ENCODE peak calls at places on chromosomes 5 and 9, in six cellular contexts. C is Peyer's patch, A is transverse colon, W is psoas muscle, K is pancreas, S is fibroblast of lung. F is an unnamed sample. For H3K36me3, the result is how much of the 10 kb centered on the place peaks cover.

GRCh38 chr5:76542887-76543690 is 80.1 kb downstream of the F2RL2 start:
- DNase-seq in C (peak), A (peak), W (no peak), K (no peak), S (no peak), F (no peak)

GRCh38 chr5:18744990-18745590 is 1110.8 kb downstream of the TAF11L14 start:
- DNase-seq in S (no peak), C (peak), K (no peak), W (no peak), A (peak), F (no peak)

GRCh38 chr9:132627120-132627519 is 42.7 kb downstream of the DDX31 start:
- DNase-seq in C (no peak), A (peak), S (no peak), K (no peak), W (no peak), F (no peak)

GRCh38 chr9:2231831-2232230 is 216.7 kb downstream of the SMARCA2 start:
- DNase-seq in A (no peak), W (no peak), K (no peak), C (no peak), S (peak), F (peak)

GRCh38 chr9:87525546-87526303 is 28.1 kb downstream of the DAPK1 start:
- DNase-seq in A (no peak), S (no peak), K (no peak), C (no peak), W (no peak), F (no peak)

GRCh38 chr5:57932761-57933160 is 450.1 kb upstream of the ACTBL2 start:
- DNase-seq in K (no peak), W (no peak), S (no peak), A (no peak), C (no peak), F (no peak)

GRCh38 chr5:143426437-143426991 is 23.0 kb upstream of the NR3C1 start:
- DNase-seq in W (no peak), S (no peak), A (no peak), K (no peak), C (no peak), F (no peak)

GRCh38 chr5:28729067-28729466 is 1690.7 kb upstream of the CDH9 start:
- DNase-seq in W (no peak), C (no peak), K (no peak), S (no peak), A (no peak), F (no peak)

GRCh38 chr9:128802482-128802881 is 15.4 kb downstream of the TBC1D13 start:
- DNase-seq in S (no peak), C (no peak), W (no peak), A (no peak), K (no peak), F (no peak)

GRCh38 chr5:73796164-73797141 is 170.5 kb downstream of the ARHGEF28 start:
- DNase-seq in C (no peak), K (no peak), W (no peak), S (peak), A (no peak), F (peak)

GRCh38 chr5:87099246-87099914 is 168.3 kb upstream of the RASA1 start:
- DNase-seq in K (no peak), W (no peak), A (peak), S (peak), C (no peak), F (no peak)

GRCh38 chr5:59380350-59380951 is 513.1 kb downstream of the PDE4D start:
- DNase-seq in A (no peak), K (no peak), W (no peak), C (no peak), S (peak), F (no peak)

GRCh38 chr5:141874262-141874964 is 3.8 kb downstream of the PCDH1 start:
- DNase-seq in S (no peak), W (no peak), K (no peak), C (peak), A (peak), F (peak)

GRCh38 chr5:132295505-132296411 is 1.6 kb downstream of the SLC22A4 start:
- DNase-seq in S (no peak), C (no peak), W (no peak), K (no peak), A (no peak), F (no peak)

GRCh38 chr9:2616726-2617377 is 4.7 kb upstream of the VLDLR start:
- DNase-seq in K (no peak), W (no peak), S (no peak), A (no peak), C (no peak), F (no peak)

GRCh38 chr9:90105793-90106192 is 501.0 kb downstream of the GADD45G start:
- DNase-seq in K (no peak), W (no peak), C (no peak), A (no peak), S (no peak), F (no peak)

GRCh38 chr9:75979362-75979761 is 88.9 kb downstream of the PCSK5 start:
- DNase-seq in W (no peak), A (no peak), C (no peak), K (no peak), S (no peak), F (no peak)

GRCh38 chr5:88824892-88825781 is 57.8 kb downstream of the MEF2C start:
- DNase-seq in C (no peak), A (no peak), K (no peak), S (peak), W (no peak), F (no peak)

GRCh38 chr9:35559792-35560530 is 45.1 kb upstream of the TESK1 start:
- DNase-seq in W (no peak), A (no peak), K (no peak), C (no peak), S (no peak), F (no peak)

GRCh38 chr9:35557330-35557729 is 47.7 kb upstream of the TESK1 start:
- DNase-seq in C (no peak), W (peak), A (no peak), K (no peak), S (no peak), F (no peak)

GRCh38 chr9:35555881-35556280 is 49.2 kb upstream of the TESK1 start:
- DNase-seq in A (no peak), W (no peak), K (no peak), S (no peak), C (no peak), F (no peak)

GRCh38 chr9:35556781-35557180 is 48.3 kb upstream of the TESK1 start:
- DNase-seq in C (no peak), S (no peak), A (no peak), K (no peak), W (no peak), F (no peak)

GRCh38 chr9:35558185-35558584 is 46.9 kb upstream of the TESK1 start:
- DNase-seq in K (no peak), W (no peak), S (no peak), C (no peak), A (no peak), F (no peak)
- H3K36me3 ChIP-seq in K (under half), W (half or more), S (under half), C (under half), A (under half), F (half or more)

DNA sequence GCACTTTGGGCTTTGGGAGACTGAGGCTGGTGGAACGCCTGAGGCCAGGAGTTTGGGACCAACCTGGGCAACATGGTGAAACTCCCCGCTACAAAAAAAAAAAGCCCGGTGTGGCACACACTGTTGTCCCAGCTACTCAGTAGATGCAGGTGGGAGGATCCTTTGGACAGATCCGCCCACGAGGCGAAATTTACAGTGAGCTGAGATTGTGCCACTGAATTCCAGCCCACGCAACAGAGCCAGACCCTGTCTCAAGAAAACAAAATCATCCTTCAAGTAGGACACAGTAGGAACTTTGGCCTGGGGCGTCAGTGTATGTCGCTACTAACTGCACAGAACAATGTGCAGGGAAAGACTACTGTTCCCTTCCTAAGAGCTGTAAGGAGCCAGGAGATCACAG is 4.8 kb downstream of the RPS14 start:
- DNase-seq in W (no peak), S (no peak), K (no peak), A (no peak), C (no peak), F (no peak)
- H3K36me3 ChIP-seq in W (half or more), S (under half), K (under half), A (under half), C (under half), F (under half)

GRCh38 chr9:33468797-33469621 is 4.7 kb downstream of the NOL6 start:
- DNase-seq in K (no peak), S (no peak), C (peak), W (no peak), A (no peak), F (no peak)
- H3K36me3 ChIP-seq in K (under half), S (half or more), C (under half), W (half or more), A (under half), F (half or more)

DNA sequence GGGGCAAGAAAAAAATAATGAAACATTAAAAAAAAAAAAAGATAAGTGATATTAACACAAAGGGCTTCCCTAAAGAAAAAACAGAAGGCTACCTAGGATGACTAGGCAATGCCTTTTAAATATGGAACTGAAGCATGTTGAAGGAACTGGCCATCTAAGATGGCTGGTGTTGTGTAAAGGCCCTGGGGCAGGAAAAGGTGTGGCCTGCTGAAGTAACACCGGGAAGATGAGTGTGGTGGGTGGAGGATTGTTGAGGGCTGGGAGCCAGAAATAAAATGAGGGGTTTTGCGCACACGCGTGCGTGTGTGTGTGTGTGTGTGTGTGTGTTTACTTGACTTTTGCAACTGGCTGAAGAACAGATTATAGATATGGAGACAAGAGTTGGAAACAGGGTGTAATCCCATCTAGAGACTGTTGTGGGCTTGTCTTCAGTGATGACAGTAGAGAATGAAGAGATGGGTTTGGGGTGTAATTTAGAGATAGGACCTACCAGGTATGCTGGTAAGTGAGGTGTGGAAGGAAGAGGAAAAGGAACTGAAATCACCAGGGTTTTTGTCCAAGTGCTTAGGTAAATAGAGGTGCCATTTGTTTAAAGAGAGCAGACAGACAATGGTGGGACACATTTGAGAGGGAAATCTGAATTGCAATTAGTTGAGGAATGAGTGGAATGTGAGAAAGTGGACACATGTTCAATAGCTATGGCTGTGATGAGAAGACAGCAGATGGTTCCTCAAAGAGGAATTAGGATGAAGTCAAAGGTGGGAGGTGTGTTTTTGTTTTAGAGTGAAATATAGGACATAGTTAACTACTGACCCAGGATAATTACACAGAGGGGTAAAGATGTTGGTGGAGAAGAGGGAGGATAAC is 33.9 kb downstream of the RAD23B start:
- DNase-seq in S (no peak), C (no peak), W (no peak), A (no peak), K (no peak), F (no peak)
- H3K36me3 ChIP-seq in S (under half), C (under half), W (half or more), A (under half), K (under half), F (under half)

GRCh38 chr9:38355526-38356120 is 36.9 kb upstream of the ALDH1B1 start:
- DNase-seq in W (no peak), S (no peak), A (no peak), K (no peak), C (no peak), F (no peak)
- H3K36me3 ChIP-seq in W (under half), S (under half), A (under half), K (under half), C (under half), F (under half)

GRCh38 chr9:92620870-92621269 is 49.1 kb downstream of the IPPK start:
- DNase-seq in S (no peak), W (no peak), A (no peak), K (no peak), C (no peak), F (no peak)

GRCh38 chr9:92617195-92617813 is 52.6 kb downstream of the IPPK start:
- DNase-seq in W (no peak), C (no peak), A (no peak), K (no peak), S (no peak), F (no peak)

GRCh38 chr9:92619601-92620300 is 50.2 kb downstream of the IPPK start:
- DNase-seq in C (no peak), W (no peak), S (no peak), A (no peak), K (no peak), F (no peak)

GRCh38 chr9:92617951-92618510 is 51.9 kb downstream of the IPPK start:
- DNase-seq in W (no peak), C (no peak), K (no peak), S (no peak), A (no peak), F (no peak)

DNA sequence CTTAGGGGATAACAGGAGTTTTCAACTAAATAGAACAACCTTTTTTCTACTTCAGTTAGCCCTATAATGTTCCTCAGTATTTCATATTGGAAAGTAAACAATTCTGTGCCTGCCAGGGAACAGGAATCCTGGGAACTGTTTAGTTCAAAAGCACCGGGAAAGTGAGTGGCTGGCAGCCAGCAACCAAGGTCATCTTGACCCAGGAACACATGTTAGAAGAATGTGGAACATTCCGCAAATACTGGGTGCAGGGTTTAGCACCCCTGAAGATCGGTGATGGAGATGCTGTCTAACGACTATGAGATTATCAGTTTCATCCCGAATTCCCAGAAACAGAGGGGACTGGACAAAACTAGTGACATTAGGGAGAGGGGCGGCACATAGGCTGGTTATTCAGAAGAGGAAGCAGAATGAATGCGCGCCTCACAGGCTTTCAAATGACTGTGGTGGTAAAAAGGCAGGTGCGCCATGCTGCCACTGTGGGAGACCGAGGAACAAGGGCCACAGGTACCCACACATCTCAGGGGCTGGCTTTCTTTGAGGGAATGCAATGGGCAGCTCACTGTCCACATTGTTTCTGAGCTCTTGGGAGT is 51.2 kb downstream of the IPPK start:
- DNase-seq in C (no peak), A (no peak), S (no peak), W (no peak), K (no peak), F (no peak)
- H3K36me3 ChIP-seq in C (under half), A (under half), S (under half), W (half or more), K (under half), F (half or more)

DNA sequence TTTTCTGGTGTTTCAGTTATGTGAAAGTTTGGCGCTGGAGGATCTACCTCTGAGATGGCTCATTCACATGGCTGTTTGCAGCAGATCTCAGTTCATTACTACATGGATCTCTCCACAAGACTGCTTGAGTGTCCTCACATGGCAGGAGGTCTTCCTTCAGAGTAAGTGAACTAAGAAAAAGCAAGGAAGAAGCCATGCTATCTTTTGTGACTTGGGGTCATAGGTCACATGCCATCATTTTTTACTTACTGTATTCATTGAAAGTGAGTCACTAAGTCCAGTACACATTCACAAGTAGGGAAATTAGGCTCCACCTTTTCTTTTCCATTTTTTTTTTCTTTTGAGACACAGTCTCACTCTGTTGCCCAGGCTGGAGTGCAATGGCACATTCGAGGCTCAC is 8.6 kb upstream of the CDKN2AIPNL start:
- DNase-seq in A (no peak), W (no peak), K (no peak), S (peak), C (no peak), F (no peak)
- H3K36me3 ChIP-seq in A (under half), W (under half), K (under half), S (under half), C (under half), F (under half)

GRCh38 chr5:146707316-146707715 is 171.2 kb downstream of the PPP2R2B start:
- DNase-seq in W (no peak), S (no peak), C (no peak), A (no peak), K (peak), F (no peak)

GRCh38 chr5:146706321-146706972 is 172.1 kb downstream of the PPP2R2B start:
- DNase-seq in S (no peak), K (peak), A (no peak), W (no peak), C (peak), F (no peak)

GRCh38 chr5:146704949-146705665 is 173.4 kb downstream of the PPP2R2B start:
- DNase-seq in C (no peak), A (no peak), W (no peak), K (no peak), S (peak), F (no peak)

DNA sequence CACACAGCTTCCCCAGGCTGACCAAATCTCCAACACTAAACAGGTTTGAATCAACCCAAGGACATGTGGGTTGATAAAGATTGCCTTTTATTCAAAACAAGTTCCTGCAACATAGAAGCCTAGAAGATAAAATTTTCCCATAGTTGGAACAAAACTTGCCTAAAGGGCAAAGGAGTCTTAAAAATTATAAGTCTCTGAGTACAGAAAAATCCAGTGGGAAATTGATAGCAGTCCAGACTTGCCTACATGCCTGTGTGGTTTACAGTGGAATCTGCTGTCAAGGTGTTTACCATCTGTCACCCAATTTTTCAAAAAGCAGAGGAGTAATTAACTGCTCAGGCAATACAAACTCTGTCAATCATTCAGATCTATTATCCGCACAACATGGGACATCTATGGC is 168.2 kb downstream of the PPP2R2B start:
- DNase-seq in A (no peak), W (no peak), C (no peak), K (no peak), S (no peak), F (no peak)
- H3K36me3 ChIP-seq in A (under half), W (under half), C (under half), K (under half), S (under half), F (under half)

GRCh38 chr5:114561415-114561814 is 199.5 kb downstream of the KCNN2 start:
- DNase-seq in A (no peak), S (no peak), C (no peak), K (no peak), W (no peak), F (no peak)

DNA sequence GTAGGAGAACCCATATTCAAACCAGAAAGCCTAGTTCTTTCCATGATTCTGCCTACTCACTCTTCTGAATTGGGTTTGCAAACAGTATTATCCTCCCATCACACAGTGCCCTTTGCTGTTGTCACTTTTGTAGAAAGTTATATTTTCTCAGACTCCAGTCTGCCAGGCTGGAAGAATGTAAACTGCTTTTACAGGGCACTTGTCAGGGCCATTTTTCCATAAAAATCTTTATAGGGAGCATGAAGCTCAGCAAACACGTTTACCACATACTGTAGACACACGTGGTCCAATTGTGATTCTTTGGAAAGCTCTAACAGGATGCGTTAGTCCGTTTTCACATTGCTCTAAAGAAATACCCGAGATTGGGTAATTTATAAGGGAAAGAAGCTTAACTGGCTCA is 204.0 kb downstream of the KCNN2 start:
- DNase-seq in A (no peak), C (no peak), S (no peak), K (no peak), W (no peak), F (no peak)
- H3K36me3 ChIP-seq in A (under half), C (under half), S (under half), K (under half), W (under half), F (under half)

F was measured in heart right ventricle.